ENCODE peak calls at places on chromosomes 1 and 21, in five cellular contexts. One of them, this sample, is unnamed.

GRCh38 chr1:28115267-28115666 is 26.9 kb upstream of the EYA3 start:
- DNase-seq in left ventricle myocardium superior: no peak
- DNase-seq in MV-4-11: peak
- DNase-seq in GM12891: no peak
- DNase-seq in SHP77: no peak
- DNase-seq in this sample: no peak

GRCh38 chr1:229928767-229929166 is 138.3 kb upstream of the GALNT2 start:
- DNase-seq in left ventricle myocardium superior: no peak
- DNase-seq in MV-4-11: no peak
- DNase-seq in GM12891: no peak
- DNase-seq in SHP77: no peak
- DNase-seq in this sample: no peak

GRCh38 chr1:238606896-238607295 is 716.2 kb upstream of the ZP4 start:
- DNase-seq in left ventricle myocardium superior: no peak
- DNase-seq in MV-4-11: peak
- DNase-seq in GM12891: no peak
- DNase-seq in SHP77: no peak
- DNase-seq in this sample: no peak

GRCh38 chr1:200334661-200335256 is 75.1 kb downstream of the ZNF281 start:
- DNase-seq in left ventricle myocardium superior: no peak
- DNase-seq in MV-4-11: no peak
- DNase-seq in GM12891: no peak
- DNase-seq in SHP77: no peak
- DNase-seq in this sample: no peak

GRCh38 chr21:44870748-44871495 is 2.6 kb downstream of the PTTG1IP start:
- DNase-seq in left ventricle myocardium superior: peak
- DNase-seq in MV-4-11: no peak
- DNase-seq in GM12891: no peak
- DNase-seq in SHP77: no peak
- DNase-seq in this sample: peak

GRCh38 chr1:26749458-26749857 is 38.3 kb upstream of the PIGV start:
- DNase-seq in left ventricle myocardium superior: no peak
- DNase-seq in MV-4-11: no peak
- DNase-seq in GM12891: no peak
- DNase-seq in SHP77: no peak
- DNase-seq in this sample: no peak

GRCh38 chr1:19861034-19861433 is 21.2 kb upstream of the OTUD3 start:
- DNase-seq in left ventricle myocardium superior: no peak
- DNase-seq in MV-4-11: no peak
- DNase-seq in GM12891: no peak
- DNase-seq in SHP77: no peak
- DNase-seq in this sample: no peak

GRCh38 chr1:67597336-67597735 is 87.7 kb upstream of the GADD45A start:
- DNase-seq in left ventricle myocardium superior: no peak
- DNase-seq in MV-4-11: no peak
- DNase-seq in GM12891: no peak
- DNase-seq in SHP77: no peak
- DNase-seq in this sample: peak

GRCh38 chr1:230807029-230807428 is 59.8 kb downstream of the CAPN9 start:
- DNase-seq in left ventricle myocardium superior: peak
- DNase-seq in MV-4-11: no peak
- DNase-seq in GM12891: no peak
- DNase-seq in SHP77: no peak
- DNase-seq in this sample: no peak

GRCh38 chr1:76901158-76901767 is 34.0 kb downstream of the ST6GALNAC5 start:
- DNase-seq in left ventricle myocardium superior: no peak
- DNase-seq in MV-4-11: peak
- DNase-seq in GM12891: peak
- DNase-seq in SHP77: peak
- DNase-seq in this sample: peak

GRCh38 chr1:36125129-36125991 is at the start of gene COL8A2:
- DNase-seq in left ventricle myocardium superior: peak
- DNase-seq in MV-4-11: no peak
- DNase-seq in GM12891: no peak
- DNase-seq in SHP77: no peak
- DNase-seq in this sample: no peak

GRCh38 chr1:41496080-41497055 is 11.9 kb upstream of the EDN2 start:
- DNase-seq in left ventricle myocardium superior: peak
- DNase-seq in MV-4-11: peak
- DNase-seq in GM12891: peak
- DNase-seq in SHP77: no peak
- DNase-seq in this sample: no peak

GRCh38 chr21:41901099-41901498 is 22.0 kb upstream of the PRDM15 start:
- DNase-seq in left ventricle myocardium superior: no peak
- DNase-seq in MV-4-11: peak
- DNase-seq in GM12891: no peak
- DNase-seq in SHP77: no peak
- DNase-seq in this sample: no peak

GRCh38 chr21:35294231-35294898 is 245.3 kb upstream of the RUNX1 start:
- DNase-seq in left ventricle myocardium superior: no peak
- DNase-seq in MV-4-11: no peak
- DNase-seq in GM12891: no peak
- DNase-seq in SHP77: no peak
- DNase-seq in this sample: peak

GRCh38 chr1:71638081-71638766 is 557.4 kb upstream of the ZRANB2 start:
- DNase-seq in left ventricle myocardium superior: no peak
- DNase-seq in MV-4-11: no peak
- DNase-seq in GM12891: no peak
- DNase-seq in SHP77: no peak
- DNase-seq in this sample: no peak

GRCh38 chr1:201724039-201724759 is 104.8 kb upstream of the IPO9 start:
- DNase-seq in left ventricle myocardium superior: peak
- DNase-seq in MV-4-11: no peak
- DNase-seq in GM12891: no peak
- DNase-seq in SHP77: no peak
- DNase-seq in this sample: no peak

GRCh38 chr1:223832637-223832943 is 13.2 kb downstream of the TP53BP2 start:
- DNase-seq in left ventricle myocardium superior: no peak
- DNase-seq in MV-4-11: peak
- DNase-seq in GM12891: no peak
- DNase-seq in SHP77: no peak
- DNase-seq in this sample: no peak

This sample was measured in NCI-H345.